ENCODE peak calls at places on chromosomes 5 and 9, in nine cellular contexts. U is cardiac fibroblast, S is Peyer's patch, L is fibroblast of lung, V is kidney, B is gastrocnemius medialis, O is endothelial cell, C is DND-41, P is A549. T is an unnamed sample.

GRCh38 chr5:128252794-128253193 is 169.2 kb downstream of the SLC12A2 start:
- DNase-seq in U (peak), S (no peak), L (peak), V (no peak), B (no peak), O (no peak), C (no peak), P (no peak), T (no peak)

GRCh38 chr9:127572961-127573727 is 38.9 kb upstream of the STXBP1 start:
- DNase-seq in U (peak), S (no peak), L (peak), V (no peak), B (no peak), O (no peak), C (no peak), P (no peak), T (no peak)

GRCh38 chr9:100150209-100150608 is 51.2 kb downstream of the INVS start:
- DNase-seq in U (peak), S (no peak), L (peak), V (no peak), B (no peak), O (no peak), C (no peak), P (no peak), T (no peak)

GRCh38 chr9:17906841-17907779 is 328.2 kb downstream of the SH3GL2 start:
- DNase-seq in U (no peak), S (no peak), L (no peak), V (peak), B (no peak), O (no peak), C (no peak), P (no peak), T (peak)

GRCh38 chr9:111516061-111516465 is 8.9 kb upstream of the ZNF483 start:
- DNase-seq in U (peak), S (no peak), L (no peak), V (no peak), B (no peak), O (no peak), C (no peak), P (no peak), T (no peak)

GRCh38 chr9:110767559-110768063 is 99.0 kb downstream of the MUSK start:
- DNase-seq in U (peak), S (no peak), L (peak), V (peak), B (peak), O (no peak), C (no peak), P (no peak), T (no peak)

GRCh38 chr9:9718691-9719090 is 894.1 kb downstream of the PTPRD start:
- DNase-seq in U (no peak), S (no peak), L (no peak), V (no peak), B (no peak), O (no peak), C (no peak), P (no peak), T (no peak)

GRCh38 chr9:127946728-127947127 is 9.1 kb upstream of the DPM2 start:
- DNase-seq in U (no peak), S (no peak), L (no peak), V (no peak), B (no peak), O (no peak), C (no peak), P (no peak), T (no peak)

GRCh38 chr5:90983148-90983547 is 400.0 kb downstream of the ARRDC3 start:
- DNase-seq in U (peak), S (no peak), L (peak), V (no peak), B (no peak), O (no peak), C (no peak), P (peak), T (no peak)

GRCh38 chr9:17600962-17601593 is 22.2 kb downstream of the SH3GL2 start:
- DNase-seq in U (peak), S (no peak), L (peak), V (no peak), B (no peak), O (no peak), C (no peak), P (no peak), T (no peak)

GRCh38 chr5:176548967-176549444 is at the start of gene CDHR2:
- DNase-seq in U (no peak), S (no peak), L (no peak), V (peak), B (no peak), O (no peak), C (no peak), P (no peak), T (no peak)

GRCh38 chr5:29702875-29703274 is 1490.6 kb upstream of the CDH6 start:
- DNase-seq in U (no peak), S (no peak), L (no peak), V (no peak), B (no peak), O (no peak), C (no peak), P (no peak), T (no peak)

GRCh38 chr9:95082401-95083084 is 235.0 kb downstream of the FANCC start:
- DNase-seq in U (no peak), S (no peak), L (no peak), V (no peak), B (peak), O (no peak), C (no peak), P (no peak), T (no peak)

GRCh38 chr5:122141751-122142150 is 12.4 kb downstream of the ZNF474 start:
- DNase-seq in U (no peak), S (no peak), L (no peak), V (no peak), B (no peak), O (no peak), C (no peak), P (no peak), T (no peak)

GRCh38 chr5:164296603-164297080 is 791.2 kb downstream of the MAT2B start:
- DNase-seq in U (peak), S (no peak), L (peak), V (no peak), B (no peak), O (peak), C (no peak), P (no peak), T (peak)

GRCh38 chr5:149439899-149440655 is 61.0 kb upstream of the IL17B start:
- DNase-seq in U (peak), S (no peak), L (peak), V (peak), B (no peak), O (peak), C (no peak), P (peak), T (no peak)
- TF ChIP-seq CTCF in U (peak), S (peak), L (peak), V (peak), B (peak), O (peak), C (no peak), P (peak), T (no peak)

GRCh38 chr5:109689740-109690455 is at the start of gene MAN2A1:
- DNase-seq in U (peak), S (peak), L (peak), V (peak), B (peak), O (peak), C (peak), P (peak), T (peak)
- TF ChIP-seq CTCF in U (peak), S (peak), L (no peak), V (no peak), B (no peak), O (no peak), C (peak), P (no peak), T (no peak)

GRCh38 chr5:159773062-159773924 is 143.0 kb upstream of the ADRA1B start:
- DNase-seq in U (peak), S (peak), L (peak), V (peak), B (peak), O (peak), C (peak), P (peak), T (peak)
- TF ChIP-seq CTCF in U (no peak), S (no peak), L (no peak), V (peak), B (no peak), O (no peak), C (peak), P (peak), T (peak)

DNA sequence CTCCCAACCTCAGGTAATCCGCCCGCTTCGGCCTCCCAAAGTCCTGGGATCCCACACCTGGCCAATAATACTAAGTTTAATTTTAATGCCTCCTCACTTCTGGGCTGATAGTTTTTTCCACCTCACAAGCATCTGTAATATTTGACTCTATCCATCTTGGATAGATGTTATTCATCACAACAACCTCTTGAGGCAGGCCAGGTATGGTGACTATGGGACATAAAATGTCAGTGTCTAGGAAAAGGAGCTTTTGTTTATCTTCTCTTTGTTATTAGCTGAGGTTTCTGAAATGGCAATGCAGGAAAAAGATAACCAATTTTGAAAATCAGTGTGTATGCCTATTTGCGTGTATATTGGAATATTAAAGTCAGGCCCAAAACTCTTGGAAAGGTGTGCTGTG is 1.2 kb upstream of the CCDC69 start:
- DNase-seq in U (no peak), S (no peak), L (no peak), V (no peak), B (no peak), O (no peak), C (no peak), P (no peak), T (no peak)
- TF ChIP-seq CTCF in U (no peak), S (no peak), L (no peak), V (no peak), B (no peak), O (no peak), C (no peak), P (no peak), T (no peak)

GRCh38 chr5:96434201-96434645 is 1.2 kb upstream of the PCSK1 start:
- DNase-seq in U (peak), S (no peak), L (peak), V (peak), B (peak), O (peak), C (peak), P (peak), T (peak)
- TF ChIP-seq CTCF in U (no peak), S (no peak), L (no peak), V (no peak), B (no peak), O (peak), C (no peak), P (no peak), T (no peak)

DNA sequence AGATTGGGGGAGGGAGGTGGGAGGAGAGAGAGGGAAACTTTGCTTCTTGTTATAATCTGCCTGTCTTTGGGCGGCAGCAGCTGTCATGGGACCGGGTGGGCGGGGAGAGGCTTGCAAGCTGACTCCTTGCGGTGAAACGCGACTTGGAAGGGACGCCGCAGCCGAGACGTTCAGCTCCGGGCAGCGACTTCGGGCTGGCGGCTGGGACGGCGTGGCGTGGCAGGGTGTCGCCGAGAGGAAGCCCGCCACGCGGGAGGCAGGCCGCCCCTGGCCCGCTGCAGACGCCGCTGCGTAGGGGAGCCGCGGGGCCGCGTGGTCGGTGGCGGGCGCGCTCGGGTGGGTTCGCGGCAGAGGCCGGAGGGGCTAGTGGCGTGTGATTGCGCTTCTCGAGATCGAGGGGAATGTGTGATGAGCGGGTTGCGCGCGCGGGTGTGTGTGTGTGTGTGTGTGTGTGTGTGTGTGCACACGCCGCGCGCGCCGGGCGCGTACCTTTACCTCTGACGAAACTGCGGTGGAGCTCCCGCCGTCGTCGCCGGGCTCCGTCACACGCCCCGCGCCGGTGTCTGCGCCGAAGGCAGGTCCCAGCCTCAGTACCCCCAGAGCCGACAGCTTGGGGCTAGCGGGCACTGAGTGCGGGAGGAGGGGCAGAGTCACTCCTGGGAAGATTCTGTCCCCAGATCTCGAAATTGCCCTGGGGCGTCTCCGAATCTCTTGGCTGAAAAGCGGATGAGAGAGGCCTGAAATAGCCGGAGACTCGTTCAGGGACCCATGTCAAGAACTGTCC is 1.7 kb downstream of the PPARGC1B start:
- DNase-seq in U (peak), S (peak), L (peak), V (peak), B (peak), O (peak), C (peak), P (peak), T (peak)
- TF ChIP-seq CTCF in U (no peak), S (peak), L (no peak), V (peak), B (no peak), O (no peak), C (no peak), P (no peak), T (no peak)

GRCh38 chr5:89042746-89043145 is 159.8 kb upstream of the MEF2C start:
- DNase-seq in U (no peak), S (no peak), L (no peak), V (no peak), B (no peak), O (no peak), C (no peak), P (no peak), T (no peak)

GRCh38 chr5:89047591-89047990 is 164.6 kb upstream of the MEF2C start:
- DNase-seq in U (no peak), S (no peak), L (no peak), V (no peak), B (no peak), O (no peak), C (no peak), P (no peak), T (no peak)

GRCh38 chr5:89043676-89044075 is 160.7 kb upstream of the MEF2C start:
- DNase-seq in U (peak), S (no peak), L (no peak), V (no peak), B (no peak), O (no peak), C (no peak), P (no peak), T (no peak)

GRCh38 chr5:89044665-89045200 is 161.7 kb upstream of the MEF2C start:
- DNase-seq in U (no peak), S (no peak), L (no peak), V (no peak), B (no peak), O (no peak), C (no peak), P (no peak), T (no peak)

DNA sequence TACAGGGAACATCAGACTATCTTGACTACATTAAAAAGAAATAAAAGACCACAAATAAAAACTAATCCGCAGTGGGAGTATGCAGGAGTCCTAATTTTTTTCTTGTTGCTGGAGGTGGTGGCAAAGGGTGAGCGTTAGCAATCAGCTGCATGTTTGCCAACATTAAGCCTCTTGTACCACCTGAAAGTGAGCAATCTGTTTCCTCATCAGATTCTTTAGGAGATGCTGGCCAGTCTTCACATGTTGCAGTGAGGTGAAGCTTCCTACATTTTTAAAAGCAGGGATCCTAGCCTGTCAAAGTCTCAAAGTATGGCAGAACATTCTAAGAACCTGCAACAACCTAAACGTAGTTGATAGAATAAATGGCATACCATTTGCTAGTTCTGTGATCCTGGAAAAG is 162.2 kb upstream of the MEF2C start:
- DNase-seq in U (no peak), S (no peak), L (no peak), V (no peak), B (no peak), O (no peak), C (no peak), P (no peak), T (no peak)
- TF ChIP-seq CTCF in U (no peak), S (no peak), L (no peak), V (no peak), B (no peak), O (no peak), C (no peak), P (no peak), T (no peak)

GRCh38 chr9:98207606-98208005 is 15.2 kb upstream of the CORO2A start:
- DNase-seq in U (no peak), S (no peak), L (no peak), V (no peak), B (no peak), O (no peak), C (no peak), P (no peak), T (no peak)
- TF ChIP-seq CTCF in U (no peak), S (no peak), L (no peak), V (no peak), B (no peak), O (no peak), C (no peak), P (no peak), T (no peak)

DNA sequence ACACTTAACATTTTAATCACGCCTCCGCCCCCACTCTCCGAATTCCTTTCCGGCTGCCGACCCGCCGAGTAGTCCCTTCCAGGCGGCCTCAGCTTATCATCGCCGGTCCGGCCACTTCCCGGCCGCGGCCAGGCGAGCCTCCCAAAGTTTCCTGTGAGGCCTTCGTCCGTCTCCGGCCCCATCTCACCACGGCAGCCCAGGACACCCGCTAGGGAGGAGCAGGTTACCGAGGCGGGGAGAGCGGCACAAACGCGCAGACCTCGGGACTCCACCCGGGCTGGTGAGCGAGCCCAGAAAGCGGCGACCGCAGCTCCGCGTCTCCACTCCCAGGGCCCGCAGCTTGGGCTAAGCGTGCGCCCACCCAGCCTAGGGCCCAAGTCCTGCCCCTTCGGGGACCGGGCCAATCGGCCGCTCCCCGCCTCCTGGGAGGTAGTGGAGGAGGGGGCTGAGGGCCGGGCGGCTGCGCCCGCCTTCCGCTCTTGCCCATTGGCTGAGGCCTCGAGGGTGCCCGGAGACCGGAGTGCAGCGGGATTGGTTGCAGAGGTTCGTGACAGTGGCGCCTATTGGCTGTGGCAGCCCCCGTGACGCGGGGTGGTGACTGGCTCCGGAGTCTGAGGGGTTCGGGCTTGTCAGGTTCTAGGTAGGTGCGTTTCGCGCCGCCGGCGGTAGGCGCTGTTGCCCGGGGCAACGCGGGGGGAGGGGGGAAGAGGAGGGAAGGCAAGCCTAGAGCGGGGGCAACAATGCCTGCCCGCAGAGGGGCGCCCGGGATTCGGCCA is 845 bp downstream of the FER start:
- DNase-seq in U (peak), S (peak), L (peak), V (peak), B (peak), O (peak), C (peak), P (peak), T (peak)
- TF ChIP-seq CTCF in U (no peak), S (peak), L (no peak), V (no peak), B (no peak), O (no peak), C (peak), P (peak), T (no peak)